ENCODE peak calls at places on chromosome 12, in ten cellular contexts. One of them, this sample, is unnamed. For H3K27me3, the result is how much of the 10 kb centered on the place peaks cover.

GRCh38 chr12:96040305-96041133 is 5.1 kb upstream of the LTA4H start:
- DNase-seq in cardiac muscle cell: no peak
- DNase-seq in GM06990: no peak
- DNase-seq in hepatocyte: no peak
- DNase-seq in CD4-positive, alpha-beta T cell: no peak
- DNase-seq in GM23248: no peak
- DNase-seq in lower lobe of right lung: no peak
- DNase-seq in osteoblast: peak
- DNase-seq in uterus: no peak
- DNase-seq in BE2C: no peak
- DNase-seq in this sample: no peak

GRCh38 chr12:80935076-80935475 is 2.7 kb downstream of the LIN7A start:
- DNase-seq in GM06990: no peak
- DNase-seq in CD4-positive, alpha-beta T cell: no peak
- DNase-seq in cardiac muscle cell: no peak
- DNase-seq in GM23248: no peak
- DNase-seq in uterus: no peak
- DNase-seq in hepatocyte: no peak
- DNase-seq in BE2C: no peak
- DNase-seq in osteoblast: no peak
- DNase-seq in lower lobe of right lung: no peak
- DNase-seq in this sample: no peak

GRCh38 chr12:13816394-13816793 is 165.0 kb downstream of the GRIN2B start:
- DNase-seq in osteoblast: no peak
- DNase-seq in uterus: no peak
- DNase-seq in CD4-positive, alpha-beta T cell: no peak
- DNase-seq in hepatocyte: no peak
- DNase-seq in BE2C: no peak
- DNase-seq in lower lobe of right lung: no peak
- DNase-seq in cardiac muscle cell: no peak
- DNase-seq in GM23248: no peak
- DNase-seq in GM06990: no peak
- DNase-seq in this sample: no peak

GRCh38 chr12:16189849-16190248 is 87.6 kb downstream of the SLC15A5 start:
- DNase-seq in hepatocyte: peak
- DNase-seq in cardiac muscle cell: peak
- DNase-seq in lower lobe of right lung: no peak
- DNase-seq in osteoblast: no peak
- DNase-seq in CD4-positive, alpha-beta T cell: no peak
- DNase-seq in GM23248: peak
- DNase-seq in uterus: no peak
- DNase-seq in BE2C: no peak
- DNase-seq in GM06990: no peak
- DNase-seq in this sample: no peak

GRCh38 chr12:1122803-1123202 is 131.8 kb downstream of the ERC1 start:
- DNase-seq in BE2C: peak
- DNase-seq in osteoblast: no peak
- DNase-seq in GM23248: no peak
- DNase-seq in GM06990: no peak
- DNase-seq in CD4-positive, alpha-beta T cell: peak
- DNase-seq in hepatocyte: no peak
- DNase-seq in uterus: no peak
- DNase-seq in lower lobe of right lung: no peak
- DNase-seq in cardiac muscle cell: peak
- DNase-seq in this sample: no peak

GRCh38 chr12:15131462-15131861 is 89.8 kb downstream of the RERG start:
- DNase-seq in GM23248: peak
- DNase-seq in CD4-positive, alpha-beta T cell: no peak
- DNase-seq in osteoblast: peak
- DNase-seq in uterus: peak
- DNase-seq in hepatocyte: no peak
- DNase-seq in cardiac muscle cell: no peak
- DNase-seq in GM06990: no peak
- DNase-seq in lower lobe of right lung: no peak
- DNase-seq in BE2C: no peak
- DNase-seq in this sample: peak

GRCh38 chr12:104693493-104693892 is 236.7 kb downstream of the CHST11 start:
- DNase-seq in cardiac muscle cell: no peak
- DNase-seq in CD4-positive, alpha-beta T cell: no peak
- DNase-seq in GM23248: no peak
- DNase-seq in BE2C: no peak
- DNase-seq in osteoblast: no peak
- DNase-seq in hepatocyte: no peak
- DNase-seq in lower lobe of right lung: no peak
- DNase-seq in uterus: no peak
- DNase-seq in GM06990: no peak
- DNase-seq in this sample: no peak

GRCh38 chr12:16437281-16437816 is 89.9 kb downstream of the MGST1 start:
- DNase-seq in hepatocyte: no peak
- DNase-seq in lower lobe of right lung: no peak
- DNase-seq in BE2C: no peak
- DNase-seq in osteoblast: no peak
- DNase-seq in cardiac muscle cell: no peak
- DNase-seq in GM23248: no peak
- DNase-seq in GM06990: no peak
- DNase-seq in uterus: no peak
- DNase-seq in CD4-positive, alpha-beta T cell: no peak
- DNase-seq in this sample: no peak

GRCh38 chr12:105783983-105784947 is 354.5 kb downstream of the NUAK1 start:
- DNase-seq in GM23248: no peak
- DNase-seq in osteoblast: no peak
- DNase-seq in uterus: no peak
- DNase-seq in BE2C: no peak
- DNase-seq in GM06990: peak
- DNase-seq in CD4-positive, alpha-beta T cell: no peak
- DNase-seq in hepatocyte: no peak
- DNase-seq in lower lobe of right lung: no peak
- DNase-seq in cardiac muscle cell: no peak
- DNase-seq in this sample: no peak

GRCh38 chr12:69648476-69648875 is 37.8 kb upstream of the LRRC10 start:
- DNase-seq in lower lobe of right lung: no peak
- DNase-seq in CD4-positive, alpha-beta T cell: no peak
- DNase-seq in BE2C: no peak
- DNase-seq in uterus: no peak
- DNase-seq in cardiac muscle cell: peak
- DNase-seq in GM23248: peak
- DNase-seq in hepatocyte: peak
- DNase-seq in osteoblast: peak
- DNase-seq in GM06990: no peak
- DNase-seq in this sample: peak

GRCh38 chr12:32755051-32755653 is 545 bp downstream of the YARS2 start:
- DNase-seq in cardiac muscle cell: peak
- DNase-seq in uterus: peak
- DNase-seq in osteoblast: peak
- DNase-seq in CD4-positive, alpha-beta T cell: peak
- DNase-seq in GM23248: peak
- DNase-seq in hepatocyte: peak
- DNase-seq in BE2C: peak
- DNase-seq in lower lobe of right lung: peak
- DNase-seq in GM06990: peak
- DNase-seq in this sample: peak

DNA sequence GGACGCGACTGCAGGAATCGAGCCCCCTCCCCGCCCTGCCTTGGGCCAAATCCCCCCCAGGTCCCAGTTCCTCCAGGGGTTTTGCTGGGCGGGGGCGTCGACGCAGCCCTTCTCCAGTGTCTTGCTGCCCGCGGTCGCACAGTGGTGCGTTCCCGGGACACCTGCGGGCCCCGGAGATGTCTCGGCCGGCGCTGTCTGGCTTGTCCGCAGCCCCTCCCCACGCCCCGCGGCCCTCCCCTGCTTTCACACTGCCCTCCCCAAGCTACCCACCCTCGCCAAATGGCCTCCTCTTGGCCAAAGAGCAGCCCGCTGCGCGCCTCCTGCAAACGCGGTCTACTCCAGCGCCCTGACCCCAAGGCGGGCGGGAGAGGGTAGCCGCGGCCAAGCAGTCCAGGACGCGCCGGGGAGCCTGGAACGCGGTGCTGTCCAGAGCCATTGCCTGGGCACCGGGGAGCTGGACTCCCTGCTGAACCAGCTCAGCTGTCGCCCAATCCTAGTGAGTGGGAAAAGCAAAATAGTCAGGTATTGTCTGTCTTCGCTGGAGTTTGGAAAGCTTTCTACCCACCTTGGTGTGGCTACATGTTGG is 122.0 kb downstream of the AACS start:
- DNase-seq in osteoblast: peak
- DNase-seq in cardiac muscle cell: no peak
- DNase-seq in uterus: no peak
- DNase-seq in CD4-positive, alpha-beta T cell: no peak
- DNase-seq in GM23248: peak
- DNase-seq in GM06990: no peak
- DNase-seq in lower lobe of right lung: no peak
- DNase-seq in hepatocyte: no peak
- DNase-seq in BE2C: no peak
- DNase-seq in this sample: peak
- H3K27me3 ChIP-seq in osteoblast: under half
- H3K27me3 ChIP-seq in cardiac muscle cell: half or more
- H3K27me3 ChIP-seq in uterus: under half
- H3K27me3 ChIP-seq in CD4-positive, alpha-beta T cell: half or more
- H3K27me3 ChIP-seq in GM23248: under half
- H3K27me3 ChIP-seq in GM06990: under half
- H3K27me3 ChIP-seq in lower lobe of right lung: half or more
- H3K27me3 ChIP-seq in hepatocyte: half or more
- H3K27me3 ChIP-seq in BE2C: half or more
- H3K27me3 ChIP-seq in this sample: under half

GRCh38 chr12:107779077-107779840 is 4.8 kb downstream of the ASCL4 start:
- DNase-seq in osteoblast: no peak
- DNase-seq in lower lobe of right lung: no peak
- DNase-seq in BE2C: no peak
- DNase-seq in cardiac muscle cell: no peak
- DNase-seq in GM23248: no peak
- DNase-seq in CD4-positive, alpha-beta T cell: no peak
- DNase-seq in uterus: no peak
- DNase-seq in hepatocyte: no peak
- DNase-seq in GM06990: peak
- DNase-seq in this sample: no peak

GRCh38 chr12:107780298-107780697 is 5.8 kb downstream of the ASCL4 start:
- DNase-seq in cardiac muscle cell: no peak
- DNase-seq in BE2C: no peak
- DNase-seq in GM23248: no peak
- DNase-seq in uterus: no peak
- DNase-seq in CD4-positive, alpha-beta T cell: no peak
- DNase-seq in hepatocyte: no peak
- DNase-seq in lower lobe of right lung: no peak
- DNase-seq in GM06990: no peak
- DNase-seq in osteoblast: no peak
- DNase-seq in this sample: no peak

GRCh38 chr12:107776171-107776570 is 1.7 kb downstream of the ASCL4 start:
- DNase-seq in cardiac muscle cell: no peak
- DNase-seq in CD4-positive, alpha-beta T cell: no peak
- DNase-seq in BE2C: no peak
- DNase-seq in lower lobe of right lung: no peak
- DNase-seq in GM23248: no peak
- DNase-seq in uterus: no peak
- DNase-seq in GM06990: no peak
- DNase-seq in osteoblast: no peak
- DNase-seq in hepatocyte: no peak
- DNase-seq in this sample: no peak

GRCh38 chr12:107775093-107775721 is 703 bp downstream of the ASCL4 start:
- DNase-seq in BE2C: peak
- DNase-seq in lower lobe of right lung: no peak
- DNase-seq in CD4-positive, alpha-beta T cell: no peak
- DNase-seq in cardiac muscle cell: no peak
- DNase-seq in hepatocyte: peak
- DNase-seq in GM23248: peak
- DNase-seq in osteoblast: no peak
- DNase-seq in GM06990: no peak
- DNase-seq in uterus: no peak
- DNase-seq in this sample: no peak

DNA sequence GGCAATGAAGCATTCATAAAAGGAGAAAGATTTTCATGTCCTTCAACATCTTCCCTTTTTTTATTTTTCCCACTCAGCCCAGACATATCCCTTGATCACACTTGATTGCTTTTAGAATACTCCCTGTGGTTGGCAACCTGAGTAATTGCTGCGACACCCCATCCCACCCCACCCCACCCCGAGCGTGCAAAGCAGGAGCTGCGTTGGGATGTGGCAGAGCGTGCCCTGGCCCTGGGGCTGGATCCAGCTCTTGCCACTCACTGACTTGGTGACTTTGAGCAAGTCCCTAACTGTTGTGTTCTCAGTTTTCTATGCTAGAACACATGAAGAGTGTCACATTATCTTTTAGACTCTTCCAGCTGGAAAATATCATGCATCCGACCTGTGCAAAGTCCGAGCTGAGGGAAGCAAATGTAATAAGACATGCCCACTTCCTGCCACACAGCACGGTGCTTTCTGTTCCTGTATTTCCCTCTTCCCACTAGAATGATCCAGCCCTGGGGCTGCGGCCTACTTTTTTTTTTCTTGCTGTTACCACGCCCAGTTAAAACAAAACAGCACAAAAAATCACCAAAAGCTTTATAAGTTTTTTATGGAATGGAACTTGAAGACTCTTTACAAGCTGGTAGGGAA is 4.0 kb downstream of the ASCL4 start:
- DNase-seq in GM06990: no peak
- DNase-seq in BE2C: no peak
- DNase-seq in osteoblast: no peak
- DNase-seq in hepatocyte: no peak
- DNase-seq in CD4-positive, alpha-beta T cell: no peak
- DNase-seq in GM23248: no peak
- DNase-seq in cardiac muscle cell: no peak
- DNase-seq in lower lobe of right lung: no peak
- DNase-seq in uterus: no peak
- DNase-seq in this sample: no peak
- H3K27me3 ChIP-seq in GM06990: under half
- H3K27me3 ChIP-seq in BE2C: half or more
- H3K27me3 ChIP-seq in osteoblast: under half
- H3K27me3 ChIP-seq in hepatocyte: half or more
- H3K27me3 ChIP-seq in CD4-positive, alpha-beta T cell: under half
- H3K27me3 ChIP-seq in GM23248: under half
- H3K27me3 ChIP-seq in cardiac muscle cell: half or more
- H3K27me3 ChIP-seq in lower lobe of right lung: under half
- H3K27me3 ChIP-seq in uterus: under half
- H3K27me3 ChIP-seq in this sample: under half

DNA sequence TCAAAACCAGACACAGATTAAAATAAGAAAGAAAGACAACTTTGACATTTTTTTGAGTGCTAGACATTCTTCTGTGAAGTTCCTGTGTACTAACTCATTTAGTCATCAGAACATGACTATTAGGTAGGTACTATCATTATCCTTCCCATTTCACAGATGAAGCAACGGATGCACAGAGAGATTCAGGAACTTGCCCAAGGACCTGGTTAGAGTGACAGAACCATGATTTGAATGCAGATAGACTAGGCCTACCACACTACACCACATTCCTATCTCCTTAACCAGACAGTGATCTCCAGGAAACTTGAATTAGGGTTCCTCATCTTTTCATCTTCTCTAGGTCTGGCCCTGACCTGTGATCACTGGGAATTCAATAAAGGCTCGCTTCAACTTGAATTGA is 54.4 kb upstream of the MED13L start:
- DNase-seq in cardiac muscle cell: no peak
- DNase-seq in lower lobe of right lung: no peak
- DNase-seq in osteoblast: no peak
- DNase-seq in uterus: no peak
- DNase-seq in GM23248: no peak
- DNase-seq in CD4-positive, alpha-beta T cell: no peak
- DNase-seq in hepatocyte: no peak
- DNase-seq in GM06990: no peak
- DNase-seq in BE2C: no peak
- DNase-seq in this sample: no peak
- H3K27me3 ChIP-seq in cardiac muscle cell: under half
- H3K27me3 ChIP-seq in lower lobe of right lung: under half
- H3K27me3 ChIP-seq in osteoblast: under half
- H3K27me3 ChIP-seq in uterus: under half
- H3K27me3 ChIP-seq in GM23248: under half
- H3K27me3 ChIP-seq in CD4-positive, alpha-beta T cell: under half
- H3K27me3 ChIP-seq in hepatocyte: under half
- H3K27me3 ChIP-seq in GM06990: under half
- H3K27me3 ChIP-seq in BE2C: under half
- H3K27me3 ChIP-seq in this sample: under half

GRCh38 chr12:3489057-3489456 is 1.9 kb upstream of the PRMT8 start:
- DNase-seq in CD4-positive, alpha-beta T cell: no peak
- DNase-seq in hepatocyte: no peak
- DNase-seq in lower lobe of right lung: no peak
- DNase-seq in GM23248: peak
- DNase-seq in uterus: no peak
- DNase-seq in BE2C: no peak
- DNase-seq in osteoblast: peak
- DNase-seq in GM06990: no peak
- DNase-seq in cardiac muscle cell: peak
- DNase-seq in this sample: peak
- H3K27me3 ChIP-seq in CD4-positive, alpha-beta T cell: half or more
- H3K27me3 ChIP-seq in hepatocyte: half or more
- H3K27me3 ChIP-seq in lower lobe of right lung: half or more
- H3K27me3 ChIP-seq in GM23248: half or more
- H3K27me3 ChIP-seq in uterus: under half
- H3K27me3 ChIP-seq in BE2C: half or more
- H3K27me3 ChIP-seq in osteoblast: under half
- H3K27me3 ChIP-seq in GM06990: under half
- H3K27me3 ChIP-seq in cardiac muscle cell: half or more
- H3K27me3 ChIP-seq in this sample: half or more

This sample was measured in MG63.